ENCODE peak calls at places on chromosomes 16 and 17, in six cellular contexts. B is hippocampal formation; Z is stimulated activated CD8-positive, alpha-beta memory T cell treated with anti-CD3 and anti-CD28 coated beads, Interleukin-7, amount 100 ng/mL, for 1 hour; N is activated CD4-positive, CD25-positive, alpha-beta regulatory T cell; E is pancreas; H is KG1. F is an unnamed sample.

GRCh38 chr16:89923640-89924297 is 627 bp downstream of the TUBB3 start:
- DNase-seq in B (no peak), Z (no peak), N (no peak), E (peak; percentile 81), H (no peak), F (no peak)

GRCh38 chr16:62638964-62639861 is 603.0 kb upstream of the CDH8 start:
- DNase-seq in B (no peak), Z (no peak), N (no peak), E (no peak), H (no peak), F (no peak)

GRCh38 chr17:27345141-27345904 is 51.4 kb downstream of the WSB1 start:
- DNase-seq in B (no peak), Z (no peak), N (no peak), E (no peak), H (no peak), F (no peak)

GRCh38 chr17:78929908-78930775 is 5.0 kb upstream of the TIMP2 start:
- DNase-seq in B (no peak), Z (no peak), N (no peak), E (no peak), H (no peak), F (no peak)

GRCh38 chr16:27695161-27695560 is 145.2 kb downstream of the KATNIP start:
- DNase-seq in B (no peak), Z (no peak), N (no peak), E (no peak), H (no peak), F (no peak)

GRCh38 chr16:67441907-67442306 is 11.0 kb downstream of the HSD11B2 start:
- DNase-seq in B (no peak), Z (no peak), N (no peak), E (peak; percentile 76), H (no peak), F (no peak)

GRCh38 chr17:36827056-36827455 is 110.2 kb upstream of the LHX1 start:
- DNase-seq in B (no peak), Z (no peak), N (no peak), E (no peak), H (no peak), F (no peak)

GRCh38 chr17:74089869-74090464 is 113.5 kb upstream of the RPL38 start:
- DNase-seq in B (peak; percentile 31), Z (no peak), N (no peak), E (no peak), H (peak; percentile 1), F (no peak)

GRCh38 chr17:76307299-76307965 is 644 bp downstream of the QRICH2 start:
- DNase-seq in B (no peak), Z (no peak), N (no peak), E (no peak), H (no peak), F (no peak)

GRCh38 chr17:32971171-32971570 is 20.5 kb upstream of the SPACA3 start:
- DNase-seq in B (no peak), Z (no peak), N (no peak), E (no peak), H (no peak), F (no peak)

GRCh38 chr17:47225436-47225858 is 16.3 kb downstream of the MYL4 start:
- DNase-seq in B (no peak), Z (no peak), N (no peak), E (no peak), H (no peak), F (no peak)

GRCh38 chr17:19345486-19346350 is 16.8 kb downstream of the B9D1 start:
- DNase-seq in B (no peak), Z (no peak), N (no peak), E (no peak), H (no peak), F (no peak)

GRCh38 chr17:14289162-14289561 is 11.7 kb upstream of the HS3ST3B1 start:
- DNase-seq in B (no peak), Z (no peak), N (no peak), E (no peak), H (no peak), F (no peak)

GRCh38 chr17:39676198-39676819 is 8.1 kb downstream of the PNMT start:
- DNase-seq in B (no peak), Z (no peak), N (no peak), E (peak; percentile 78), H (no peak), F (no peak)

GRCh38 chr16:89646906-89647305 is 10.6 kb downstream of the CHMP1A start:
- DNase-seq in B (no peak), Z (no peak), N (no peak), E (no peak), H (no peak), F (no peak)

GRCh38 chr17:48908047-48908843 is at the start of gene UBE2Z:
- DNase-seq in B (peak; percentile 97), Z (peak; percentile 81), N (peak; percentile 85), E (peak; percentile 97), H (peak; percentile 90), F (peak; percentile 70)

GRCh38 chr16:48612621-48613020 is 2.6 kb upstream of the N4BP1 start:
- DNase-seq in B (no peak), Z (no peak), N (no peak), E (no peak), H (no peak), F (no peak)

GRCh38 chr16:66872524-66872923 is 7.8 kb upstream of the PDP2 start:
- DNase-seq in B (no peak), Z (no peak), N (no peak), E (no peak), H (no peak), F (no peak)

GRCh38 chr16:84045818-84046470 is 3.3 kb upstream of the SLC38A8 start:
- DNase-seq in B (no peak), Z (no peak), N (no peak), E (peak; percentile 29), H (no peak), F (no peak)

GRCh38 chr16:56460101-56460500 is 8.7 kb downstream of the OGFOD1 start:
- DNase-seq in B (no peak), Z (no peak), N (no peak), E (no peak), H (no peak), F (no peak)

GRCh38 chr17:78818152-78818846 is 22.3 kb downstream of the USP36 start:
- DNase-seq in B (no peak), Z (no peak), N (no peak), E (peak; percentile 13), H (no peak), F (no peak)

GRCh38 chr16:80862153-80862552 is 57.8 kb upstream of the CDYL2 start:
- DNase-seq in B (no peak), Z (no peak), N (no peak), E (no peak), H (no peak), F (no peak)

GRCh38 chr17:53472586-53472985 is 350.1 kb upstream of the KIF2B start:
- DNase-seq in B (no peak), Z (no peak), N (no peak), E (no peak), H (no peak), F (no peak)

GRCh38 chr17:50219939-50220465 is 18.6 kb upstream of the COL1A1 start:
- DNase-seq in B (no peak), Z (no peak), N (no peak), E (no peak), H (no peak), F (no peak)

GRCh38 chr16:61792194-61792904 is 243.9 kb downstream of the CDH8 start:
- DNase-seq in B (no peak), Z (no peak), N (no peak), E (no peak), H (no peak), F (no peak)

GRCh38 chr17:63041722-63042121 is 75.7 kb downstream of the TANC2 start:
- DNase-seq in B (no peak), Z (no peak), N (no peak), E (no peak), H (no peak), F (no peak)

GRCh38 chr17:50939795-50940684 is 73.9 kb upstream of the TOB1 start:
- DNase-seq in B (no peak), Z (no peak), N (no peak), E (peak; percentile 70), H (no peak), F (no peak)

F was measured in esophagus squamous epithelium.